ENCODE peak calls at places on chromosomes 16 and 17, in nine cellular contexts. H is A549, W is HCT116, R is HL-60, U is K562, O is GM12878, Y is Panc1, F is HepG2, A is GM23338. M is an unnamed sample.

GRCh38 chr17:71845354-71845753 is 275.5 kb upstream of the SOX9 start:
- DNase-seq in H (no peak), W (no peak), R (no peak), U (no peak), O (no peak), Y (no peak), F (no peak), A (no peak), M (no peak)

GRCh38 chr16:908526-909155 is 62.1 kb downstream of the LMF1 start:
- DNase-seq in H (no peak), W (no peak), R (no peak), U (no peak), O (no peak), Y (no peak), F (no peak), A (no peak), M (no peak)

GRCh38 chr17:7882068-7882467 is 6.5 kb upstream of the CHD3 start:
- DNase-seq in H (no peak), W (no peak), R (no peak), U (no peak), O (no peak), Y (no peak), F (no peak), A (no peak), M (no peak)

GRCh38 chr16:86515420-86515779 is 5.1 kb downstream of the FOXF1 start:
- DNase-seq in H (no peak), W (no peak), R (no peak), U (no peak), O (no peak), Y (no peak), F (no peak), A (peak), M (no peak)

GRCh38 chr17:15238064-15238463 is 27.1 kb downstream of the PMP22 start:
- DNase-seq in H (no peak), W (no peak), R (peak), U (no peak), O (no peak), Y (no peak), F (no peak), A (no peak), M (no peak)

GRCh38 chr16:57744646-57744903 is 9.0 kb downstream of the KATNB1 start:
- DNase-seq in H (no peak), W (no peak), R (no peak), U (no peak), O (no peak), Y (no peak), F (no peak), A (no peak), M (no peak)

GRCh38 chr17:7427549-7427948 is 1.1 kb upstream of the SPEM3 start:
- DNase-seq in H (no peak), W (no peak), R (no peak), U (no peak), O (no peak), Y (no peak), F (no peak), A (no peak), M (no peak)

GRCh38 chr17:17387461-17388362 is 84.5 kb downstream of the NT5M start:
- DNase-seq in H (peak), W (peak), R (no peak), U (no peak), O (no peak), Y (no peak), F (peak), A (peak), M (no peak)

GRCh38 chr17:69597898-69598692 is 183.6 kb downstream of the MAP2K6 start:
- DNase-seq in H (peak), W (no peak), R (no peak), U (no peak), O (no peak), Y (no peak), F (no peak), A (no peak), M (no peak)

GRCh38 chr16:53024045-53024444 is 28.7 kb downstream of the CHD9NB start:
- DNase-seq in H (no peak), W (no peak), R (no peak), U (peak), O (no peak), Y (no peak), F (no peak), A (no peak), M (no peak)

GRCh38 chr16:23561586-23561985 is 4.1 kb downstream of the UBFD1 start:
- DNase-seq in H (no peak), W (no peak), R (no peak), U (no peak), O (no peak), Y (no peak), F (no peak), A (peak), M (no peak)

GRCh38 chr17:70859829-70860228 is 690.5 kb downstream of the KCNJ2 start:
- DNase-seq in H (no peak), W (no peak), R (no peak), U (no peak), O (no peak), Y (no peak), F (no peak), A (no peak), M (no peak)

GRCh38 chr16:75861981-75862380 is 135.7 kb upstream of the CPHXL start:
- DNase-seq in H (no peak), W (no peak), R (no peak), U (no peak), O (no peak), Y (no peak), F (no peak), A (no peak), M (no peak)

DNA sequence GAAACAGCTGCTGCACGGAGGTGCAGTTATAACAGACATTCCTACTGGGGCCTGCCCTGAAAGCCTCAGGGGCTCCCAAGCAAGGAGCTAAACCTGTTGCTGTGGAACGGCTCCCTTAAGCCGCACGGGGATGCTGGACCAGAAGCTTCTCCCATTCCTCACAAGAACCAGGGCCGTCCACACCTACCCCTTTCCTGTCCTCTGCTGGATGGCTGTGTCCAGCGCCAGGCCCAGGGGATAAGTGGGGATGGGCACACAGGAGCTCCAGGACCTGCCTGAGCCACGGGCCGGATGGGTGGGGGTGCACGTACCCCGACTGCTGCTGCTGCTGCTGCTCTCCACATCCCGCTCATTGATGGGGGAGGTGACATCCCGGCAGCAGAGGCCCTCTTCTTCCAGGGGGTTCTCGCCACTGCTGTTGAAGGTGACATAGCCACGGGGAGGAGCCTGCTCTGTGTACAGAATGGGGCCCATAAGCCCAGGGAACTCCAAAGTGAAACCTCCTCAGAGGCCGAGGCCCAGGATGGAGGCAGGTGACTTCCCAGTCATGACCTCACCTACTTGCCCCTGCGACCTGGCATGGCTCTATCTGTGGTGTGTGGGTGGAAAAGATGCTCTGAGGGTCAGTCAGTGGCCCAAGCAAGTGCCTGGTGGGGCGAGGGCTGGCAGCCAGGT is 8.6 kb downstream of the NUDT16L1 start:
- DNase-seq in H (no peak), W (no peak), R (no peak), U (no peak), O (no peak), Y (no peak), F (no peak), A (no peak), M (no peak)
- TF ChIP-seq REST in H (no peak), W (no peak), R (no peak), U (no peak), O (no peak), Y (no peak), F (no peak), A (no peak), M (no peak)

GRCh38 chr17:81294512-81295030 is 536 bp downstream of the SLC38A10 start:
- DNase-seq in H (no peak), W (no peak), R (no peak), U (peak), O (no peak), Y (no peak), F (no peak), A (peak), M (peak)

GRCh38 chr17:81289627-81290026 is 5.5 kb downstream of the SLC38A10 start:
- DNase-seq in H (no peak), W (no peak), R (no peak), U (no peak), O (no peak), Y (no peak), F (no peak), A (no peak), M (no peak)

GRCh38 chr17:81290230-81290629 is 4.9 kb downstream of the SLC38A10 start:
- DNase-seq in H (no peak), W (no peak), R (no peak), U (no peak), O (no peak), Y (no peak), F (no peak), A (no peak), M (no peak)

GRCh38 chr17:81292450-81292849 is 2.7 kb downstream of the SLC38A10 start:
- DNase-seq in H (no peak), W (no peak), R (no peak), U (no peak), O (no peak), Y (no peak), F (no peak), A (no peak), M (no peak)

DNA sequence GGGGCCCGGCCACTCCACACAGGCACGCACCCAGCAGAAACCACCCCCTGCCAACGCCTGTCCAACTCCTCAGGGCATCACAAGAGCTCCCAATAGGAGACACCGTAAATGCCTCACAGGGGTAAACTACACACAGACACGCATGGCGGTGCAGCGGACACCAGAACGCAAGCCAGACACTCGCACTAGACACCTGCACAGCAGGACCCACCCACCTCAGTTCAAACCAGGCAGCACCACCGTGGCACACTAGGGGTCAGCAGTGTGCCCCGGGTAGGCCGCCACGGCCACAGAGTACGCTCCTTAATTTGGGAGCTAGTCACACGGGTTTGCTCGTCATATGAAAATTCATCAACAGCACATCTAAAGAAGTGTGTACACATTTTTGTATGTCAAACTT is 3.4 kb downstream of the SLC38A10 start:
- DNase-seq in H (peak), W (peak), R (no peak), U (peak), O (no peak), Y (no peak), F (peak), A (peak), M (peak)
- TF ChIP-seq REST in H (no peak), W (no peak), R (no peak), U (no peak), O (no peak), Y (no peak), F (no peak), A (no peak), M (no peak)

DNA sequence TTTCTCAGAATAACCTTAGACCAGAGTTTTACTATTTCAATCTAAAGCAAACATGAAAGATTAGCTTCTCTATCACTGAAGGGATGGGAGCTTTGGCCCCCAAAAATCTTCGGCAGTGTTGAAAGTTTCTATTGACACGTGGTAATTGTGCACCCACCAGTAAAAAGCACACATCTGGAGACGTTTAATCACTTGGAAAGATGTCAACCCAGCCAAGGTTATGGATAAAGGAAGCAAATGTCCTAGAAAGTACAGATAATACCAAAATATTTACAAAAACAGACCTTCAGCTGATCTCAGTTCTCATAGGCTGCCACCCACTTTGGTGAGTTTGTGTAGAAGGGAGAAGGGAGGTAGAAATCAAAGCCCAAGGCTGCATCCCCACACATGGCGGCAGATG is 5.3 kb downstream of the MYCBPAP start:
- DNase-seq in H (no peak), W (no peak), R (no peak), U (no peak), O (no peak), Y (no peak), F (no peak), A (no peak), M (no peak)
- TF ChIP-seq REST in H (no peak), W (no peak), R (no peak), U (no peak), O (no peak), Y (no peak), F (no peak), A (no peak), M (no peak)

GRCh38 chr17:29138184-29138955 is 41.8 kb downstream of the MYO18A start:
- DNase-seq in H (no peak), W (no peak), R (no peak), U (no peak), O (no peak), Y (no peak), F (no peak), A (no peak), M (no peak)
- TF ChIP-seq REST in H (no peak), W (no peak), R (no peak), U (no peak), O (no peak), Y (no peak), F (no peak), A (no peak), M (no peak)

M was measured in SK-N-SH.